ENCODE peak calls at places on chromosomes 6 and 20, in nine cellular contexts. G is HCT116, K is prostate gland, V is stomach, O is suprapubic skin, E is sigmoid colon, Q is spleen, J is K562, T is GM12892. W is an unnamed sample.

GRCh38 chr20:44739952-44740351 is 5.7 kb upstream of the KCNK15 start:
- DNase-seq in G (no peak), V (no peak), T (no peak), K (no peak), E (no peak), Q (no peak), O (no peak), J (no peak), W (no peak)

GRCh38 chr6:166764473-166765233 is 137.6 kb upstream of the RPS6KA2 start:
- DNase-seq in E (no peak), T (no peak), K (no peak), V (peak), G (no peak), Q (no peak), J (no peak), O (no peak), W (no peak)

GRCh38 chr6:12709116-12709515 is 7.5 kb upstream of the PHACTR1 start:
- DNase-seq in K (no peak), T (no peak), O (no peak), V (no peak), J (no peak), E (no peak), G (no peak), Q (no peak), W (no peak)

GRCh38 chr6:84921891-84922290 is 157.5 kb upstream of the TBX18 start:
- DNase-seq in Q (no peak), T (no peak), G (no peak), E (no peak), O (no peak), K (no peak), V (no peak), J (no peak), W (no peak)

GRCh38 chr6:32175322-32175710 is 568 bp downstream of the AGPAT1 start:
- DNase-seq in K (no peak), T (no peak), G (no peak), O (no peak), V (no peak), E (no peak), Q (no peak), J (peak), W (no peak)

GRCh38 chr6:2939315-2940009 is 31.9 kb downstream of the SERPINB6 start:
- DNase-seq in O (no peak), K (no peak), G (no peak), E (peak), T (no peak), V (peak), J (no peak), Q (peak), W (peak)

GRCh38 chr6:125678601-125679000 is 70.8 kb upstream of the HEY2 start:
- DNase-seq in G (no peak), T (no peak), V (no peak), E (no peak), Q (no peak), K (no peak), O (no peak), J (no peak), W (no peak)

GRCh38 chr6:49401063-49401462 is 62.0 kb downstream of the MMUT start:
- DNase-seq in T (no peak), K (no peak), Q (no peak), E (no peak), O (no peak), G (no peak), V (no peak), J (no peak), W (no peak)

GRCh38 chr6:157668690-157669089 is 154.4 kb upstream of the SNX9 start:
- DNase-seq in G (no peak), O (no peak), V (no peak), Q (no peak), K (no peak), E (no peak), T (no peak), J (no peak), W (no peak)

GRCh38 chr6:45613678-45614077 is 235.9 kb upstream of the SUPT3H start:
- DNase-seq in T (no peak), V (no peak), K (peak), E (peak), G (no peak), O (no peak), J (no peak), Q (no peak), W (peak)

GRCh38 chr6:102799051-102799450 is 1405.5 kb downstream of the GRIK2 start:
- DNase-seq in J (no peak), G (no peak), K (no peak), E (no peak), Q (no peak), T (no peak), V (no peak), O (no peak), W (no peak)

GRCh38 chr6:133741375-133741861 is 147.5 kb upstream of the TCF21 start:
- DNase-seq in T (no peak), G (peak), O (no peak), E (no peak), K (no peak), Q (no peak), J (peak), V (no peak), W (no peak)

GRCh38 chr6:81237226-81237625 is 515.3 kb downstream of the TENT5A start:
- DNase-seq in Q (no peak), O (no peak), V (no peak), J (no peak), G (no peak), T (no peak), E (no peak), K (no peak), W (no peak)

GRCh38 chr6:169935348-169935718 is 183.9 kb downstream of the ERMARD start:
- DNase-seq in V (no peak), E (no peak), K (no peak), T (no peak), O (no peak), J (no peak), Q (no peak), G (no peak), W (peak)

GRCh38 chr6:12356983-12357972 is 67.1 kb downstream of the EDN1 start:
- DNase-seq in G (no peak), E (no peak), V (no peak), K (no peak), O (no peak), Q (no peak), T (no peak), J (no peak), W (no peak)

GRCh38 chr20:48455606-48456360 is 372.0 kb downstream of the PREX1 start:
- DNase-seq in E (peak), Q (no peak), T (no peak), V (no peak), O (no peak), K (peak), J (no peak), G (no peak), W (no peak)

GRCh38 chr6:87151471-87151785 is 3.9 kb upstream of the ZNF292 start:
- DNase-seq in V (no peak), J (no peak), K (no peak), E (no peak), T (no peak), G (no peak), Q (no peak), O (no peak), W (no peak)

GRCh38 chr6:2853766-2854393 is 12.2 kb upstream of the SERPINB1 start:
- DNase-seq in V (no peak), Q (no peak), O (peak), K (peak), E (no peak), J (peak), G (peak), T (no peak), W (peak)

GRCh38 chr6:159490298-159490937 is 202.6 kb downstream of the SOD2 start:
- DNase-seq in E (peak), O (peak), K (no peak), T (no peak), J (no peak), V (no peak), G (no peak), Q (no peak), W (no peak)

GRCh38 chr6:77264970-77265369 is 198.3 kb downstream of the HTR1B start:
- DNase-seq in G (no peak), K (no peak), T (no peak), O (no peak), J (no peak), E (no peak), V (no peak), Q (no peak), W (no peak)

GRCh38 chr6:130882370-130882769 is 55.2 kb downstream of the SMLR1 start:
- DNase-seq in E (no peak), G (no peak), O (no peak), V (no peak), Q (no peak), J (no peak), K (no peak), T (no peak), W (no peak)

GRCh38 chr6:132300323-132300949 is 100.8 kb downstream of the MOXD1 start:
- DNase-seq in J (peak), T (peak), Q (no peak), G (peak), E (no peak), K (no peak), O (no peak), V (peak), W (no peak)

GRCh38 chr6:42104095-42104806 is 38.2 kb downstream of the C6orf132 start:
- DNase-seq in Q (peak), V (peak), E (peak), O (no peak), T (peak), K (no peak), G (no peak), J (peak), W (no peak)

GRCh38 chr20:59068534-59068933 is 25.9 kb upstream of the PRELID3B start:
- DNase-seq in O (no peak), T (no peak), Q (no peak), E (no peak), K (no peak), V (no peak), J (no peak), G (no peak), W (no peak)

GRCh38 chr6:87905101-87905517 is 142.5 kb upstream of the SPACA1 start:
- DNase-seq in O (no peak), E (no peak), Q (no peak), V (no peak), K (no peak), T (no peak), G (no peak), J (no peak), W (no peak)

GRCh38 chr6:119541132-119541905 is 191.8 kb upstream of the MAN1A1 start:
- DNase-seq in G (peak), E (no peak), O (no peak), T (no peak), J (no peak), V (no peak), Q (no peak), K (no peak), W (no peak)

GRCh38 chr6:14263881-14264424 is 146.4 kb downstream of the CD83 start:
- DNase-seq in O (no peak), V (no peak), J (no peak), K (no peak), G (no peak), Q (no peak), E (no peak), T (no peak), W (peak)

GRCh38 chr6:12992770-12993169 is 276.2 kb downstream of the PHACTR1 start:
- DNase-seq in G (no peak), J (no peak), T (no peak), O (no peak), E (no peak), Q (no peak), K (no peak), V (no peak), W (no peak)

GRCh38 chr20:61507778-61508177 is 255.7 kb downstream of the CDH4 start:
- DNase-seq in O (no peak), J (no peak), K (no peak), T (no peak), Q (no peak), G (no peak), E (no peak), V (no peak), W (no peak)

GRCh38 chr20:63004607-63005211 is 2.1 kb downstream of the BHLHE23 start:
- DNase-seq in G (no peak), O (no peak), K (no peak), Q (no peak), J (no peak), V (no peak), E (no peak), T (no peak), W (no peak)

GRCh38 chr20:36034875-36035274 is 66.5 kb downstream of the CNBD2 start:
- DNase-seq in T (no peak), V (no peak), Q (no peak), K (no peak), J (no peak), O (no peak), E (no peak), G (no peak), W (no peak)

GRCh38 chr6:73732845-73733675 is 37.1 kb downstream of the CD109 start:
- DNase-seq in K (peak), O (peak), V (peak), J (peak), E (peak), Q (peak), T (no peak), G (peak), W (no peak)

GRCh38 chr6:142605922-142606321 is 304.1 kb downstream of the ADGRG6 start:
- DNase-seq in T (no peak), O (no peak), Q (no peak), J (no peak), K (no peak), E (no peak), V (no peak), G (no peak), W (no peak)

GRCh38 chr6:4772750-4773149 is 3.5 kb upstream of the CDYL start:
- DNase-seq in V (no peak), J (no peak), Q (no peak), T (no peak), E (no peak), G (no peak), K (no peak), O (no peak), W (no peak)

GRCh38 chr6:154874684-154875594 is 120.2 kb upstream of the TIAM2 start:
- DNase-seq in T (no peak), V (no peak), E (no peak), J (no peak), K (no peak), G (no peak), O (no peak), Q (no peak), W (no peak)

GRCh38 chr6:154868143-154868594 is 126.9 kb upstream of the TIAM2 start:
- DNase-seq in J (peak), V (no peak), O (no peak), K (peak), E (no peak), T (no peak), Q (no peak), G (peak), W (no peak)

GRCh38 chr6:154876776-154877175 is 118.3 kb upstream of the TIAM2 start:
- DNase-seq in K (no peak), G (no peak), O (no peak), J (no peak), V (no peak), T (no peak), E (no peak), Q (no peak), W (no peak)

DNA sequence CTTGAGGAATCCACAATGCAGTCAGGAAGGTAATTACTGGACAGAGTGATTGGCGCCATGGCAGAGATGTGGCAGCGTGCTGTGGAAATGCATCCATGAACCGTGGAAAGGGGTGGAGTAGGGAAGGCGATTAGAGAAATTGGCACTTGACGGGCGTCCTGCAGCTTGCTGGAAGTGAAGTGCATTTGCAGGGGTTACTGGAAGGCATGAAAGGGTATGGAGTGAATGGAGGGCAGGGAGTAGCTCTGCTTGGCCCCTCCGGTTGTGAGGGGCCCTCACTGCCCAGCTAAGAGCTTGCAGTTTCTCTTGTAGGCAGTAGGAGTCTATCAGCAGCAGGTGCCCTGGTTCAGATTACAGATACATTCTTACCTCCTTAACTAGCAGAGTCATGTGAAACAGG is 122.5 kb upstream of the TIAM2 start:
- DNase-seq in G (no peak), O (no peak), V (no peak), E (no peak), Q (no peak), K (no peak), T (no peak), J (no peak), W (no peak)
- TF ChIP-seq POLR2AphosphoS5 in G (no peak), O (no peak), V (no peak), E (no peak), Q (no peak), K (no peak), T (no peak), J (no peak), W (no peak)

DNA sequence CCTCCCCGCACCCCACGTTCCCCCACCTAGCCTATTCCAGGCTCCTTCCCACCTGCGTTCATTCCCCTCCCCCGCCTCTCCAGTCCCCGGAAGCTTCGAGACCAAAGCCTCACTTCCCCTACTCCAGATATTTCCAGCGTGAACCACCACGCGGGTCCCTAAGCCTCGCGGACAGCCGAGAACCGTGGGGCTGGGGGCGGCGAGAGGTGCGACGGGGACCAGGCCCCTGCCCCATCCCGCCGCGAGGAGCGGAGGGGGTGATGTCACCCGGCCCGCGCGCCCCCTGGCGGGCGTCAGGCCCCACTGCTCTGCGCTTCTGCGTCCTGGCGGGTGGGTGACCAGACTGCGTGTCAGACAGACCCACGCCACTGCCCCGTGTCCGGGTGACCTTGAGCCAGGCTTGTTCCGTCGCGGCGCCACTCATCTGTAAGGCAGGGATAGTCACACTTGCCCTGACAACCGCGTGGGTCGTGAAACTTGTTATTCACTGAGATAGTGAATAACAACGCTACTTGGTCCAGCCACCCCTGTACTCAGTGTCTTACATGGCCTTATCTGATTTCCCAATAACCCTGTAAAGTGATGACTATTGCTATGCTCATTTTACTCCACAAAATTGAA is 9.0 kb upstream of the HSP90AB1 start:
- DNase-seq in E (peak), J (peak), O (peak), G (no peak), Q (peak), V (peak), T (peak), K (peak), W (peak)
- TF ChIP-seq POLR2A in E (no peak), J (peak), O (no peak), G (no peak), Q (no peak), V (no peak), T (peak), K (peak), W (peak)

GRCh38 chr20:45963059-45964011 is 8.7 kb downstream of the ZNF335 start:
- DNase-seq in J (peak), G (no peak), V (no peak), E (peak), O (peak), T (no peak), Q (peak), K (no peak), W (no peak)
- TF ChIP-seq POLR2AphosphoS5 in J (no peak), G (no peak), V (no peak), E (no peak), O (no peak), T (no peak), Q (no peak), K (peak), W (no peak)

GRCh38 chr6:33215281-33215680 is 7.0 kb downstream of the RING1 start:
- DNase-seq in T (no peak), J (no peak), V (no peak), K (no peak), O (peak), E (peak), G (no peak), Q (no peak), W (no peak)

GRCh38 chr6:33212857-33213165 is 4.5 kb downstream of the RING1 start:
- DNase-seq in T (no peak), V (no peak), O (no peak), K (no peak), Q (no peak), J (no peak), G (no peak), E (no peak), W (no peak)

GRCh38 chr6:33213989-33214335 is 5.7 kb downstream of the RING1 start:
- DNase-seq in O (peak), T (no peak), J (no peak), Q (no peak), E (no peak), G (no peak), K (no peak), V (no peak), W (no peak)

GRCh38 chr6:33211666-33212422 is 3.5 kb downstream of the RING1 start:
- DNase-seq in V (no peak), G (no peak), T (no peak), Q (peak), J (peak), K (no peak), O (peak), E (no peak), W (no peak)

DNA sequence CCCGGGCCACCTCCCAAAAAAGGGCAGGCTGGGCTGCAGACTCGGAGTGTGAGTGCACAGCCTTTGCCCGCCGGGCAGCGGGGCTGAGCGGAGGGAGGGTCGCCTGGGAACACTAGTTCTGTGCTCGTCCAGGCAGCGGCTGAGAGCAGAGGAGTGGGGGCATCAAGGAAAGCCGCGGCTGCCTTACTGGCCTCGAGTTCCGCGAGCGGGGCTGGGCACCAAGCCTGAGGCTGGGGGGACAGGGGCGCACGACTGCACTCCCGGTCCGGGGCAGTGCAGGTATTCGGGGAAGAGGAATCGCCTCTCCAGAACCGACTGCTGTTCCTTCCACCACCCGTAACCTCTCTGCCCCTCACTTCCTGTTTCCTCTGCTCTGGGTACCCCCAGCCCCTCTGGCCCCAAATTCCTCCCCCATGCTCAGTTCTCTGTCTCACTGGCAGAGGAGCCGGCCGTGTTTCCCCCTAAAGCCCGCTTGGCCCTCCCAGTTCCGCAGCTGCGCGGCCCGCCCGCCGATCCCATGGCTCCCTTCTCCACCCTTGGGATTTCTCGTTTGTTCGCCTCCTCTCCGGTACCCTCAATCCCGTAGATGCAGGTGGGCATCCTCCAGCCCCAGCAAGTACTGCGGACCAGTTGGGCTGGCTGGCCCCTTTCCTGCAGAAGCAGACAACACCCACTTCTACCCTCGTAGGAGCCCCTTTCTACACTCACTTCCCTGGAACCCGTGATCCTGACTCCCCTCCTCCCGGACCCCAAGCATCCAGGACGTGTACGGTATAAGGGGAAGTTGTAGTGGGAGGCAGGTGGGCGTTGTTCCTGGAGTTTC is 5.1 kb downstream of the RING1 start:
- DNase-seq in E (no peak), J (no peak), G (no peak), T (peak), O (peak), Q (peak), K (no peak), V (no peak), W (no peak)
- TF ChIP-seq POLR2A in E (no peak), J (peak), G (no peak), T (peak), O (no peak), Q (no peak), K (no peak), V (no peak), W (no peak)

GRCh38 chr6:37473364-37474095 is 26.2 kb downstream of the CCDC167 start:
- DNase-seq in V (peak), T (no peak), J (no peak), O (no peak), Q (no peak), E (no peak), K (peak), G (no peak), W (no peak)
- TF ChIP-seq POLR2AphosphoS5 in V (no peak), T (no peak), J (no peak), O (no peak), Q (no peak), E (no peak), K (peak), G (no peak), W (peak)

GRCh38 chr6:109235639-109236038 is 140.3 kb downstream of the CEP57L1 start:
- DNase-seq in V (no peak), G (no peak), J (no peak), Q (no peak), E (no peak), O (no peak), K (no peak), T (no peak), W (no peak)

GRCh38 chr6:109226353-109226752 is 131.0 kb downstream of the CEP57L1 start:
- DNase-seq in G (no peak), Q (no peak), E (no peak), O (no peak), V (no peak), K (no peak), T (no peak), J (no peak), W (no peak)

GRCh38 chr6:109227646-109228045 is 132.3 kb downstream of the CEP57L1 start:
- DNase-seq in E (no peak), Q (no peak), T (no peak), G (no peak), O (no peak), K (no peak), J (no peak), V (no peak), W (no peak)

GRCh38 chr6:109229536-109229935 is 134.2 kb downstream of the CEP57L1 start:
- DNase-seq in J (peak), O (no peak), Q (no peak), E (no peak), K (peak), T (no peak), G (no peak), V (peak), W (no peak)

GRCh38 chr6:109230444-109230843 is 135.1 kb downstream of the CEP57L1 start:
- DNase-seq in J (no peak), K (no peak), T (no peak), G (no peak), E (no peak), V (no peak), O (no peak), Q (no peak), W (no peak)
- TF ChIP-seq POLR2A in J (no peak), K (no peak), T (no peak), G (no peak), E (no peak), V (no peak), O (no peak), Q (no peak), W (no peak)

W was measured in esophagus muscularis mucosa.